ENCODE peak calls at places on chromosome 2, in ten cellular contexts. One of them, this sample, is unnamed.

GRCh38 chr2:227106845-227107759 is 56.9 kb downstream of the COL4A4 start:
- DNase-seq in stimulated activated CD4-positive, alpha-beta T cell treated with anti-CD3 and anti-CD28 coated beads, TNF-alpha, amount 100 ng/mL, for 4 hours: no peak
- DNase-seq in AG09319: peak; percentile 32
- DNase-seq in WTC11: peak; percentile 69
- DNase-seq in retina: peak; percentile 68
- DNase-seq in osteocyte: peak; percentile 80
- DNase-seq in LNCaP clone FGC: no peak
- DNase-seq in fibroblast of mammary gland: peak; percentile 76
- DNase-seq in RWPE1: peak; percentile 38
- DNase-seq in foreskin melanocyte: peak; percentile 40
- DNase-seq in this sample: peak; percentile 79

GRCh38 chr2:207121784-207122183 is 44.0 kb downstream of the KLF7 start:
- DNase-seq in LNCaP clone FGC: no peak
- DNase-seq in foreskin melanocyte: peak; percentile 72
- DNase-seq in fibroblast of mammary gland: peak; percentile 87
- DNase-seq in RWPE1: peak; percentile 54
- DNase-seq in stimulated activated CD4-positive, alpha-beta T cell treated with anti-CD3 and anti-CD28 coated beads, TNF-alpha, amount 100 ng/mL, for 4 hours: no peak
- DNase-seq in retina: no peak
- DNase-seq in osteocyte: no peak
- DNase-seq in AG09319: peak; percentile 49
- DNase-seq in WTC11: no peak
- DNase-seq in this sample: no peak

GRCh38 chr2:232919151-232919550 is 49.1 kb downstream of the SNORC start:
- DNase-seq in foreskin melanocyte: no peak
- DNase-seq in retina: no peak
- DNase-seq in WTC11: no peak
- DNase-seq in LNCaP clone FGC: no peak
- DNase-seq in stimulated activated CD4-positive, alpha-beta T cell treated with anti-CD3 and anti-CD28 coated beads, TNF-alpha, amount 100 ng/mL, for 4 hours: no peak
- DNase-seq in RWPE1: no peak
- DNase-seq in AG09319: no peak
- DNase-seq in osteocyte: no peak
- DNase-seq in fibroblast of mammary gland: no peak
- DNase-seq in this sample: no peak

GRCh38 chr2:12675352-12675795 is 41.4 kb upstream of the TRIB2 start:
- DNase-seq in WTC11: no peak
- DNase-seq in RWPE1: peak; percentile 32
- DNase-seq in foreskin melanocyte: no peak
- DNase-seq in LNCaP clone FGC: no peak
- DNase-seq in osteocyte: no peak
- DNase-seq in stimulated activated CD4-positive, alpha-beta T cell treated with anti-CD3 and anti-CD28 coated beads, TNF-alpha, amount 100 ng/mL, for 4 hours: no peak
- DNase-seq in fibroblast of mammary gland: peak; percentile 36
- DNase-seq in AG09319: no peak
- DNase-seq in retina: no peak
- DNase-seq in this sample: peak; percentile 64

GRCh38 chr2:173054466-173054865 is 21.2 kb upstream of the MAP3K20 start:
- DNase-seq in WTC11: no peak
- DNase-seq in AG09319: no peak
- DNase-seq in RWPE1: no peak
- DNase-seq in foreskin melanocyte: no peak
- DNase-seq in stimulated activated CD4-positive, alpha-beta T cell treated with anti-CD3 and anti-CD28 coated beads, TNF-alpha, amount 100 ng/mL, for 4 hours: no peak
- DNase-seq in LNCaP clone FGC: no peak
- DNase-seq in fibroblast of mammary gland: no peak
- DNase-seq in osteocyte: no peak
- DNase-seq in retina: no peak
- DNase-seq in this sample: no peak

GRCh38 chr2:184906709-184907108 is 308.4 kb downstream of the ZNF804A start:
- DNase-seq in LNCaP clone FGC: no peak
- DNase-seq in retina: no peak
- DNase-seq in osteocyte: no peak
- DNase-seq in foreskin melanocyte: no peak
- DNase-seq in AG09319: no peak
- DNase-seq in WTC11: no peak
- DNase-seq in stimulated activated CD4-positive, alpha-beta T cell treated with anti-CD3 and anti-CD28 coated beads, TNF-alpha, amount 100 ng/mL, for 4 hours: no peak
- DNase-seq in fibroblast of mammary gland: no peak
- DNase-seq in RWPE1: no peak
- DNase-seq in this sample: peak; percentile 48

GRCh38 chr2:228674155-228674554 is 492.7 kb upstream of the SPHKAP start:
- DNase-seq in LNCaP clone FGC: no peak
- DNase-seq in fibroblast of mammary gland: no peak
- DNase-seq in AG09319: no peak
- DNase-seq in foreskin melanocyte: no peak
- DNase-seq in RWPE1: no peak
- DNase-seq in osteocyte: no peak
- DNase-seq in stimulated activated CD4-positive, alpha-beta T cell treated with anti-CD3 and anti-CD28 coated beads, TNF-alpha, amount 100 ng/mL, for 4 hours: no peak
- DNase-seq in retina: no peak
- DNase-seq in WTC11: no peak
- DNase-seq in this sample: no peak

GRCh38 chr2:134401081-134401497 is 147.2 kb downstream of the MGAT5 start:
- DNase-seq in stimulated activated CD4-positive, alpha-beta T cell treated with anti-CD3 and anti-CD28 coated beads, TNF-alpha, amount 100 ng/mL, for 4 hours: no peak
- DNase-seq in AG09319: no peak
- DNase-seq in LNCaP clone FGC: no peak
- DNase-seq in fibroblast of mammary gland: peak; percentile 85
- DNase-seq in foreskin melanocyte: no peak
- DNase-seq in osteocyte: no peak
- DNase-seq in WTC11: no peak
- DNase-seq in retina: no peak
- DNase-seq in RWPE1: no peak
- DNase-seq in this sample: peak; percentile 1

This sample was measured in OCI-M1.